ENCODE peak calls at places on chromosome 18, in five cellular contexts. One of them, this sample, is unnamed.

GRCh38 chr18:950026-950631 is 45.5 kb downstream of the ADCYAP1 start:
- DNase-seq in lower leg skin: no peak
- DNase-seq in Ammon's horn: no peak
- DNase-seq in fibroblast of the conjunctiva: no peak
- DNase-seq in CD4-positive, alpha-beta T cell: no peak
- DNase-seq in this sample: no peak

GRCh38 chr18:44080054-44080453 is 600.6 kb upstream of the SETBP1 start:
- DNase-seq in CD4-positive, alpha-beta T cell: no peak
- DNase-seq in lower leg skin: no peak
- DNase-seq in fibroblast of the conjunctiva: no peak
- DNase-seq in Ammon's horn: no peak
- DNase-seq in this sample: no peak

GRCh38 chr18:75083131-75083530 is 125.8 kb downstream of the PTGR3 start:
- DNase-seq in CD4-positive, alpha-beta T cell: no peak
- DNase-seq in lower leg skin: peak
- DNase-seq in fibroblast of the conjunctiva: no peak
- DNase-seq in Ammon's horn: no peak
- DNase-seq in this sample: no peak

GRCh38 chr18:21264651-21265050 is 22.6 kb downstream of the GREB1L start:
- DNase-seq in fibroblast of the conjunctiva: peak
- DNase-seq in lower leg skin: no peak
- DNase-seq in CD4-positive, alpha-beta T cell: no peak
- DNase-seq in Ammon's horn: no peak
- DNase-seq in this sample: no peak

GRCh38 chr18:421236-422155 is 79.0 kb downstream of the COLEC12 start:
- DNase-seq in Ammon's horn: no peak
- DNase-seq in CD4-positive, alpha-beta T cell: no peak
- DNase-seq in fibroblast of the conjunctiva: no peak
- DNase-seq in lower leg skin: no peak
- DNase-seq in this sample: no peak

GRCh38 chr18:21557607-21558253 is 42.8 kb downstream of the ESCO1 start:
- DNase-seq in Ammon's horn: no peak
- DNase-seq in lower leg skin: no peak
- DNase-seq in CD4-positive, alpha-beta T cell: no peak
- DNase-seq in fibroblast of the conjunctiva: no peak
- DNase-seq in this sample: no peak

GRCh38 chr18:4106407-4107033 is 348.6 kb downstream of the DLGAP1 start:
- DNase-seq in CD4-positive, alpha-beta T cell: peak
- DNase-seq in lower leg skin: peak
- DNase-seq in Ammon's horn: peak
- DNase-seq in fibroblast of the conjunctiva: peak
- DNase-seq in this sample: no peak

GRCh38 chr18:11327656-11328055 is 178.3 kb upstream of the PIEZO2 start:
- DNase-seq in lower leg skin: no peak
- DNase-seq in fibroblast of the conjunctiva: no peak
- DNase-seq in Ammon's horn: peak
- DNase-seq in CD4-positive, alpha-beta T cell: no peak
- DNase-seq in this sample: no peak

GRCh38 chr18:79481041-79481790 is 85.5 kb downstream of the NFATC1 start:
- DNase-seq in lower leg skin: peak
- DNase-seq in CD4-positive, alpha-beta T cell: no peak
- DNase-seq in Ammon's horn: no peak
- DNase-seq in fibroblast of the conjunctiva: no peak
- DNase-seq in this sample: no peak

GRCh38 chr18:22226801-22227200 is 57.4 kb downstream of the GATA6 start:
- DNase-seq in lower leg skin: no peak
- DNase-seq in CD4-positive, alpha-beta T cell: no peak
- DNase-seq in fibroblast of the conjunctiva: no peak
- DNase-seq in Ammon's horn: no peak
- DNase-seq in this sample: no peak

GRCh38 chr18:54100920-54101319 is 123.5 kb downstream of the MBD2 start:
- DNase-seq in Ammon's horn: no peak
- DNase-seq in CD4-positive, alpha-beta T cell: no peak
- DNase-seq in fibroblast of the conjunctiva: no peak
- DNase-seq in lower leg skin: no peak
- DNase-seq in this sample: no peak